ENCODE peak calls at places on chromosomes 1 and 21, in six cellular contexts. S is IMR-90, Z is BE2C, E is iPS DF 6.9, F is astrocyte, Q is BJ. M is an unnamed sample.

GRCh38 chr1:61808968-61809367 is 66.7 kb downstream of the PATJ start:
- DNase-seq in S (peak), Z (no peak), E (no peak), F (peak), Q (no peak), M (peak)

GRCh38 chr1:14924455-14925325 is 228.9 kb upstream of the TMEM51 start:
- DNase-seq in S (peak), Z (peak), E (no peak), F (peak), Q (no peak), M (peak)

GRCh38 chr1:211518330-211519289 is 26.6 kb upstream of the RD3 start:
- DNase-seq in S (no peak), Z (no peak), E (no peak), F (no peak), Q (no peak), M (no peak)

GRCh38 chr1:161089938-161090337 is 580 bp upstream of the NECTIN4 start:
- DNase-seq in S (no peak), Z (no peak), E (no peak), F (no peak), Q (no peak), M (no peak)

GRCh38 chr1:96474985-96475743 is 246.4 kb upstream of the PTBP2 start:
- DNase-seq in S (no peak), Z (no peak), E (peak), F (no peak), Q (no peak), M (no peak)

GRCh38 chr21:44903689-44904088 is 17.0 kb downstream of the ITGB2 start:
- DNase-seq in S (no peak), Z (no peak), E (no peak), F (no peak), Q (no peak), M (no peak)

GRCh38 chr21:46253610-46254124 is 25.1 kb upstream of the LSS start:
- DNase-seq in S (peak), Z (peak), E (no peak), F (no peak), Q (no peak), M (peak)

GRCh38 chr1:25875856-25876692 is 566 bp upstream of the PAQR7 start:
- DNase-seq in S (no peak), Z (no peak), E (no peak), F (no peak), Q (no peak), M (no peak)

GRCh38 chr1:214018605-214019268 is 31.0 kb downstream of the PROX1 start:
- DNase-seq in S (no peak), Z (no peak), E (no peak), F (no peak), Q (no peak), M (no peak)

GRCh38 chr1:221782970-221783369 is 41.1 kb upstream of the DUSP10 start:
- DNase-seq in S (no peak), Z (no peak), E (no peak), F (no peak), Q (no peak), M (no peak)

GRCh38 chr1:221783936-221784335 is 42.0 kb upstream of the DUSP10 start:
- DNase-seq in S (no peak), Z (no peak), E (no peak), F (no peak), Q (no peak), M (no peak)

GRCh38 chr1:221782461-221782860 is 40.6 kb upstream of the DUSP10 start:
- DNase-seq in S (no peak), Z (no peak), E (no peak), F (peak), Q (no peak), M (no peak)

GRCh38 chr1:221781102-221781744 is 39.3 kb upstream of the DUSP10 start:
- DNase-seq in S (peak), Z (no peak), E (no peak), F (no peak), Q (no peak), M (no peak)

GRCh38 chr1:221783437-221783836 is 41.5 kb upstream of the DUSP10 start:
- DNase-seq in S (no peak), Z (no peak), E (no peak), F (no peak), Q (no peak), M (no peak)
- H3K4me3 ChIP-seq in S (no peak), Z (no peak), E (no peak), F (no peak), Q (no peak), M (no peak)

GRCh38 chr1:208161656-208162375 is 82.4 kb downstream of the PLXNA2 start:
- DNase-seq in S (peak), Z (peak), E (no peak), F (peak), Q (no peak), M (no peak)

GRCh38 chr1:208164609-208165008 is 79.6 kb downstream of the PLXNA2 start:
- DNase-seq in S (no peak), Z (peak), E (no peak), F (no peak), Q (no peak), M (no peak)

GRCh38 chr1:208162903-208163302 is 81.3 kb downstream of the PLXNA2 start:
- DNase-seq in S (no peak), Z (no peak), E (no peak), F (no peak), Q (no peak), M (no peak)

GRCh38 chr1:208165659-208166058 is 78.5 kb downstream of the PLXNA2 start:
- DNase-seq in S (peak), Z (no peak), E (no peak), F (peak), Q (peak), M (no peak)

GRCh38 chr1:208163542-208163941 is 80.6 kb downstream of the PLXNA2 start:
- DNase-seq in S (no peak), Z (no peak), E (no peak), F (no peak), Q (no peak), M (no peak)
- H3K4me3 ChIP-seq in S (no peak), Z (no peak), E (no peak), F (no peak), Q (no peak), M (no peak)

DNA sequence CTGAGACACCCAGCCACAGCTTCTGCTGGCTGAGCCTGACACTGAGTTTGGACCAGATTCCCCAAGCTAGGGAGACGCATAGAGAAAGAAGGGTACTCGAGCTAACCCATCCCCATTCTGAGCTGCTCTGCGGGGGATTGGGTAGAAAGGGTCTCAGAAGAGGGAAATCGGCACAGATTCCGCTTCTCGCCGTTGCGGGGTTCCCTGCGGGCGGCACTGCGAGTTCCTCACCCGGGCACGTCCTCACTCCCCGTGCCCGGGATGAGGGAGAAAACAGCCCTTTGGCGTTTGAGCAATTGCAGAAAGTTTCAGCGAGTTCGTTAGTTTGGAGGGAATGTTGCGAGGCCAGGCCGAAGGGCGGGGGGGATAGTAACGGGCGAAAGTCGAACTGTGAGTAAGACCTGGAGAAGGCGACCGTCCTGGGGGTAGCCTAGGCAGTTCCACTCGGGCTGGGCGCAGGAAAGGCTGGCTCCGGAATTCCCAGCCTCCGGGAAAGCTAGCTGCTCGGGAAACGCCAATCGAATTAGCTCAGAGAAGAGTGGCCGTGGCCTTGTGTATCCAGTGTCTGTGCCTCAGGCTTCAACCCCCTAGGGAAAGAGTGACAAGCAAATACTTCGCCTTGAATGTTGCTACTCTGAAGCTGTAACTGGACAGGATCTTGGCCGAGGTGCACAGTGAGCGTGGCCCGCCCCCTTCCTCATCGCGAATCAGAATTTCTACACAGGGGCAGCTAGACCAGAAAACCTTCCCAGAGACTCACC is 717 bp downstream of the PTGFR start:
- DNase-seq in S (peak), Z (peak), E (peak), F (peak), Q (no peak), M (peak)
- H3K4me3 ChIP-seq in S (peak), Z (peak), E (peak), F (peak), Q (peak), M (peak)

DNA sequence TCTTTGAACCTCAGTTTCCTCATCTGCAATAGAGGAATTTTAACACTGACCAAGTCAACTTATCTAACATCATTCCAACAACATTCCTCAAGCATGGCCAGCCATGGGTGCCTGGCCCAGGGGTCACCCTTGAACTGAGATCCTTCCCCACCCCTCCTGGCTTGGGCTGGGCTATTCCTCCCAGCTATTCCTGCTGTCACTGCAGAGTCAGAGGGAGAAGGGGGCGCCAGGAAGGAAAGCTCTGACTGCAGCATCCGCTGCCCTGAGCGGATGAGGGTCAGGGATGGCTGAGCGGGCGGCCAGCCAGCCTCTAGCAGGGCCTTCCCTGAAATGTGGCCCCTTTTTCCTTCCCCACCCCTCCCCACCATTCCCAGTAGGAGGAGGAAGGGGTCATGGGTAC is 3.1 kb downstream of the TINAGL1 start:
- DNase-seq in S (no peak), Z (peak), E (no peak), F (no peak), Q (no peak), M (peak)
- H3K4me3 ChIP-seq in S (no peak), Z (no peak), E (no peak), F (no peak), Q (no peak), M (no peak)

DNA sequence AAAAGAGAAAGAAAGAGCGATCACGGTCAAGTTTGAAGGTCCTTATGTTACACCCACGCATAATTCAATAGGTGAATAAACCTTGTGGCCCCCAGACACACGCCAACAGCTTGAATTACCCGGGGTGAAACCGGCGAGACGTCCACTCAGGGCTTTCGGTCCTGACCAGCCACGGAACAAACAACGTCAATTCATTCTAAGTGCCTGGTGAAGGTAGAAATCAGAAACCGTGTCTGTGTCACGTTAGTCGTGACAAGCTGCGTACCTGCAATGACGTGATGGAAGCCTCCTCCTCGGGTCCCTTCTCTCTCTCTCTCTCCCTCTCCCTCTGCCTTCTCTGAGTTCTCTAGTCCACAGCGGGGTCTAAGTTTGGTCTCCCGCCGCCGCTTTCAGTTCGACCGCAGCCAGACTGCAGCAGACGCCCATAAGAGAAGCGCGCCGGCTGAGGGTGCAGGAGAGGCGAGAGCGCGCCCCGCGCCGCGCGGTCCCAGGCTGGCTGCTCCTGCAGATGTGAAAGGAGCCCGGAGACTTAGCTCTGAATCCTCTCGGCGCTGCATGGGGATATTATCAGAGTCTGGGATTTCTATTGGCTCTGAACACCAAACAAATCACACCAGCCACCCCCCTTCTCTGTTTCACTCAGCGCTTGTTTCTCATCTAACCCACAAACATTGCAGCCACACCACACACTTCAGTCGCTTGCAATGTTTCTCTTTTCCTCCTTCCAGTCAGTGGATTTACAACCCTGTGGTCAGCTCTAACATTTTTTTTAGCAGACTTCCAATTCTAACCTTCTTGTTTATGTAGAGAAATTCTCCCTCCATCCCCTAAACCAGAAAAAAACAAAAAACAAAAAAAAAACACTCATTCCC is at the start of gene GREM2:
- DNase-seq in S (peak), Z (peak), E (no peak), F (peak), Q (peak), M (peak)
- H3K4me3 ChIP-seq in S (peak), Z (peak), E (peak), F (peak), Q (peak), M (peak)

GRCh38 chr1:23823767-23824166 is 1.5 kb downstream of the HMGCL start:
- DNase-seq in S (no peak), Z (no peak), E (no peak), F (no peak), Q (no peak), M (no peak)
- H3K4me3 ChIP-seq in S (no peak), Z (no peak), E (no peak), F (no peak), Q (no peak), M (peak)

GRCh38 chr1:91981996-91982609 is 32.9 kb downstream of the BRDT start:
- DNase-seq in S (no peak), Z (no peak), E (no peak), F (no peak), Q (no peak), M (no peak)

GRCh38 chr1:91980663-91981062 is 31.5 kb downstream of the BRDT start:
- DNase-seq in S (no peak), Z (no peak), E (no peak), F (no peak), Q (no peak), M (no peak)

DNA sequence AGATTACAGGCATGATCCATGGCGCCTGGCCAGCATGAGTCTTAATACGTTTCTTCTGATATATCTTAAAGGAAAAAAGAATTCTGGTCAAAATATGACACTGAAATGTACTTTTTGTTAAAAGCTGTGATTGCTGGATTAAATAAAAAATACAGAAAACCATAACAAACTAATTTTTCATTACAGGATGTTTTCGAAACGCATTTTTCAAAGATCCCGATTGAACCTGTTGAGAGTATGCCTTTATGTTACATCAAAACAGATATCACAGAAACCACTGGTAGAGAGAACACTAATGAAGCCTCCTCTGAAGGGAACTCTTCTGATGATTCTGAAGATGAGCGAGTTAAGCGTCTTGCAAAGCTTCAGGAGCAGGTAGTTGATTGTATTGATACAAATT is 30.2 kb downstream of the BRDT start:
- DNase-seq in S (no peak), Z (no peak), E (no peak), F (no peak), Q (no peak), M (no peak)
- H3K4me3 ChIP-seq in S (no peak), Z (no peak), E (no peak), F (no peak), Q (no peak), M (no peak)

DNA sequence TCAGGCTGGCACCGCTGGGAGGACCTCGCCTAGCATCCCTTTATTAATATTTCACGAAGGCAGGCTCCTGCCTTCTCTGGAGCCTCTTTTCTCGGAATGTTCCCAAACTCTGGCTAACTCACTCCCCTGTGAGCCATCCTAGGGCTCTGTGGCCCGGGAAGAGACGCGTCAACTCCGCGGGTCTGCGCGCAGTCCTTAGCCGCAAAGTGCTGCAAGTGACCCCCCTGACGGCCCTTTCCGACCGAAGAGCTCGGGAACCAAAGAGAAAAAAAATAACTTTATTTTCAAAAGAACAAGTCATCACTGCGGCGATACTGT is 14.6 kb downstream of the NR5A2 start:
- DNase-seq in S (no peak), Z (no peak), E (no peak), F (no peak), Q (no peak), M (no peak)
- H3K4me3 ChIP-seq in S (peak), Z (no peak), E (peak), F (no peak), Q (no peak), M (peak)

GRCh38 chr1:151131832-151132675 is 14.4 kb downstream of the SEMA6C start:
- DNase-seq in S (no peak), Z (no peak), E (no peak), F (no peak), Q (no peak), M (no peak)
- H3K4me3 ChIP-seq in S (no peak), Z (no peak), E (peak), F (peak), Q (no peak), M (no peak)

DNA sequence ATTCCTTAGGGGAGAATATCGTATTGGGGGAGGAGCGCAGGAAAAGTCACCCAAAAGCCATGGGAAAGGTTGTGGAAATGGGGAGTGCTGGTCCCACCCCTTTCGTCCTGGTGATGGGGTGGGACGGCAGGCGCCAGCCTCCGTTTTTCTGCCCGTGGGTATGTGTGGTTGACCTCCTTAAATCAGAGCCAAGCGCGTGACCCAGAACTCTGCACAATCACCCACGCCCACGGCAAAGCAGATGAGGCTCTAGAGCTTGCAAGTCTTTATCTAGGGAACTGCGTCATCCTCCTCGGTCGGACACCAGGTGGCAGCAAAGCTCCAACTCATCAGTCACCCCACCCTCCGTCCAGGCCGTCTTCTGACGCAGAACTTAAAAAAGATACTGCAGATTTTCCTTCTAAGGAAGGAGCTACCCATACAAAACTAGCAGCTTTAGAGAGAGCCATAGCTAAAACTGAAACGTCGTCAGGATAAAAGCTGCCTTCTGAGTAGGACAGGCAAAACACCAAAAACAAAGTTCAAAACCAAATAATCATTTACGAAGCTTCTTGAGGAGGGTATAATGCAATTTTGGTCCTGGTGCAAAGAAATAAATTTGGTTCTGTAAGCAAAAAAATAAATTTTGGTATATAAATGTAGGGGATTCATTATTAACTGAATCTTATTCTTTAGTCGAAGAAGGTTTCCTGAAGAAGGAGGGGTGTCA is 62.0 kb downstream of the TBX19 start:
- DNase-seq in S (peak), Z (peak), E (peak), F (peak), Q (peak), M (peak)
- H3K4me3 ChIP-seq in S (no peak), Z (peak), E (peak), F (no peak), Q (peak), M (peak)